ENCODE peak calls at places on chromosomes 1 and 21, in five cellular contexts. O is GM13976; B is fibroblast of mammary gland; G is stimulated activated CD4-positive, alpha-beta T cell treated with anti-CD3 and anti-CD28 coated beads, Interleukin-15, amount 100 ng/mL, for 1 hour; P is fibroblast of the conjunctiva. C is an unnamed sample.

GRCh38 chr1:155309423-155310021 is 856 bp downstream of the FDPS start:
- DNase-seq in O (no peak), B (no peak), G (no peak), P (no peak), C (no peak)

GRCh38 chr21:16117331-16117730 is 387.5 kb downstream of the USP25 start:
- DNase-seq in O (no peak), B (peak; percentile 47), G (no peak), P (peak; percentile 30), C (no peak)

GRCh38 chr1:214085325-214085724 is 97.6 kb downstream of the PROX1 start:
- DNase-seq in O (no peak), B (no peak), G (no peak), P (no peak), C (no peak)

GRCh38 chr1:172991674-172992400 is 58.9 kb downstream of the TNFSF18 start:
- DNase-seq in O (no peak), B (no peak), G (no peak), P (no peak), C (peak; percentile 39)

GRCh38 chr1:202593845-202594244 is 116.4 kb downstream of the SYT2 start:
- DNase-seq in O (no peak), B (no peak), G (no peak), P (no peak), C (peak; percentile 47)

GRCh38 chr21:42631142-42631541 is 22.3 kb upstream of the PDE9A start:
- DNase-seq in O (no peak), B (no peak), G (no peak), P (no peak), C (no peak)

GRCh38 chr1:35449334-35450008 is 107.7 kb downstream of the KIAA0319L start:
- DNase-seq in O (no peak), B (peak; percentile 99), G (no peak), P (peak; percentile 73), C (peak; percentile 99)

GRCh38 chr1:156379420-156380165 is 10.6 kb downstream of the RHBG start:
- DNase-seq in O (no peak), B (no peak), G (no peak), P (no peak), C (no peak)

GRCh38 chr1:172478485-172478884 is 34.6 kb upstream of the PIGC start:
- DNase-seq in O (no peak), B (no peak), G (no peak), P (no peak), C (peak; percentile 69)

GRCh38 chr1:230793463-230793745 is 46.2 kb downstream of the CAPN9 start:
- DNase-seq in O (no peak), B (no peak), G (no peak), P (no peak), C (no peak)

GRCh38 chr21:39911792-39912191 is 44.6 kb downstream of the PCP4 start:
- DNase-seq in O (no peak), B (no peak), G (no peak), P (no peak), C (no peak)

GRCh38 chr1:98322966-98323365 is 338.6 kb upstream of the SNX7 start:
- DNase-seq in O (no peak), B (no peak), G (no peak), P (no peak), C (peak; percentile 18)

GRCh38 chr1:228064741-228065542 is 17.6 kb upstream of the ARF1 start:
- DNase-seq in O (no peak), B (no peak), G (no peak), P (no peak), C (no peak)

GRCh38 chr1:183961132-183961531 is 76.4 kb downstream of the COLGALT2 start:
- DNase-seq in O (no peak), B (no peak), G (no peak), P (no peak), C (no peak)

GRCh38 chr1:38962560-38962959 is 20.9 kb upstream of the RHBDL2 start:
- DNase-seq in O (no peak), B (peak; percentile 67), G (no peak), P (no peak), C (peak; percentile 31)

GRCh38 chr1:96882096-96882495 is 160.5 kb downstream of the PTBP2 start:
- DNase-seq in O (no peak), B (no peak), G (no peak), P (no peak), C (peak; percentile 34)

GRCh38 chr1:219331424-219331823 is 157.7 kb downstream of the LYPLAL1 start:
- DNase-seq in O (no peak), B (no peak), G (no peak), P (no peak), C (no peak)

GRCh38 chr21:38494254-38494648 is 4.0 kb downstream of the ERG start:
- DNase-seq in O (no peak), B (no peak), G (no peak), P (no peak), C (no peak)

GRCh38 chr1:87178451-87178850 is 150.2 kb upstream of the LMO4 start:
- DNase-seq in O (no peak), B (no peak), G (no peak), P (no peak), C (no peak)

GRCh38 chr21:45590246-45590725 is 48.0 kb upstream of the SLC19A1 start:
- DNase-seq in O (peak; percentile 95), B (peak; percentile 61), G (peak; percentile 54), P (peak; percentile 28), C (peak; percentile 38)

GRCh38 chr1:201269900-201270410 is 13.4 kb upstream of the PKP1 start:
- DNase-seq in O (no peak), B (no peak), G (no peak), P (no peak), C (no peak)

GRCh38 chr1:173775578-173776196 is 48.8 kb upstream of the DARS2 start:
- DNase-seq in O (no peak), B (no peak), G (no peak), P (no peak), C (no peak)

GRCh38 chr1:22150923-22151322 is 8.0 kb upstream of the WNT4 start:
- DNase-seq in O (no peak), B (no peak), G (no peak), P (no peak), C (no peak)

GRCh38 chr1:214912127-214912526 is 170.4 kb upstream of the KCNK2 start:
- DNase-seq in O (no peak), B (no peak), G (no peak), P (no peak), C (no peak)

GRCh38 chr21:15199414-15199813 is 134.6 kb upstream of the NRIP1 start:
- DNase-seq in O (no peak), B (no peak), G (no peak), P (no peak), C (no peak)

GRCh38 chr1:180123463-180123936 is 31.2 kb upstream of the QSOX1 start:
- DNase-seq in O (no peak), B (peak; percentile 79), G (no peak), P (peak; percentile 55), C (peak; percentile 78)

GRCh38 chr1:173295995-173296394 is 88.9 kb upstream of the TNFSF4 start:
- DNase-seq in O (no peak), B (peak; percentile 50), G (no peak), P (no peak), C (peak; percentile 22)

GRCh38 chr1:42167611-42168396 is 3.3 kb upstream of the GUCA2A start:
- DNase-seq in O (no peak), B (no peak), G (no peak), P (no peak), C (no peak)

C was measured in amniotic epithelial cell.